ENCODE peak calls at places on chromosomes 1 and 21, in five cellular contexts. V is IMR-90, P is HCT116, I is aorta, R is Panc1. F is an unnamed sample. For H3K9me3 and H3K36me3, the result is how much of the 10 kb centered on the place peaks cover.

GRCh38 chr21:41142051-41142795 is 25.7 kb upstream of the BACE2 start:
- DNase-seq in V (peak), P (no peak), R (no peak), I (no peak), F (no peak)

GRCh38 chr1:46522184-46522968 is 29.1 kb downstream of the KNCN start:
- DNase-seq in I (peak), P (no peak), V (peak), R (no peak), F (peak)

GRCh38 chr1:113808450-113809195 is 3.7 kb downstream of the RSBN1 start:
- DNase-seq in I (no peak), V (no peak), P (no peak), R (no peak), F (no peak)

GRCh38 chr1:86998727-86999126 is 84.3 kb downstream of the HS2ST1 start:
- DNase-seq in V (no peak), R (no peak), P (no peak), I (no peak), F (no peak)

GRCh38 chr1:84078108-84078823 is 65.8 kb upstream of the PRKACB start:
- DNase-seq in R (no peak), I (peak), P (no peak), V (peak), F (no peak)

GRCh38 chr1:202376247-202376646 is 27.7 kb downstream of the PPP1R12B start:
- DNase-seq in R (no peak), V (peak), P (no peak), I (no peak), F (no peak)

GRCh38 chr1:223667484-223668182 is 2.1 kb upstream of the CAPN8 start:
- DNase-seq in R (no peak), V (no peak), P (no peak), I (no peak), F (peak)

GRCh38 chr1:16980473-16981268 is at the start of gene MFAP2:
- DNase-seq in V (no peak), R (no peak), I (no peak), P (no peak), F (no peak)

GRCh38 chr1:56153276-56153675 is 426.1 kb downstream of the PLPP3 start:
- DNase-seq in I (no peak), R (no peak), V (no peak), P (no peak), F (no peak)

GRCh38 chr21:25569084-25569483 is 38.2 kb downstream of the MRPL39 start:
- DNase-seq in R (no peak), I (no peak), P (no peak), V (peak), F (no peak)

GRCh38 chr1:161792740-161793139 is 26.6 kb downstream of the ATF6 start:
- DNase-seq in R (peak), P (peak), V (peak), I (no peak), F (peak)

GRCh38 chr1:116961599-116961998 is 40.0 kb upstream of the CD101 start:
- DNase-seq in I (no peak), R (no peak), P (no peak), V (no peak), F (no peak)

GRCh38 chr1:20458717-20459116 is 27.3 kb downstream of the CAMK2N1 start:
- DNase-seq in I (no peak), R (no peak), P (no peak), V (no peak), F (no peak)

GRCh38 chr1:9714257-9714718 is 62.8 kb downstream of the PIK3CD start:
- DNase-seq in R (no peak), I (no peak), P (no peak), V (no peak), F (no peak)

GRCh38 chr1:177780096-177780700 is 189.7 kb downstream of the SEC16B start:
- DNase-seq in P (peak), I (no peak), V (peak), R (peak), F (peak)

GRCh38 chr1:104797982-104798381 is 1048.3 kb downstream of the AMY1C start:
- DNase-seq in P (no peak), I (no peak), V (no peak), R (no peak), F (no peak)

GRCh38 chr1:43847290-43847689 is 86.3 kb upstream of the ARTN start:
- DNase-seq in R (no peak), I (no peak), V (no peak), P (no peak), F (no peak)

GRCh38 chr1:96096138-96097011 is 625.2 kb upstream of the PTBP2 start:
- DNase-seq in P (no peak), I (no peak), V (no peak), R (no peak), F (no peak)

GRCh38 chr1:110928904-110929303 is 34.8 kb downstream of the LRIF1 start:
- DNase-seq in I (no peak), V (no peak), P (no peak), R (no peak), F (no peak)

GRCh38 chr1:193009501-193009900 is 49.7 kb downstream of the UCHL5 start:
- DNase-seq in I (no peak), R (no peak), V (no peak), P (no peak), F (no peak)

GRCh38 chr1:116020668-116021272 is 44.5 kb downstream of the SLC22A15 start:
- DNase-seq in R (peak), P (peak), V (peak), I (no peak), F (peak)

GRCh38 chr1:18158731-18159130 is 51.1 kb downstream of the IGSF21 start:
- DNase-seq in V (no peak), R (no peak), I (peak), P (no peak), F (no peak)

GRCh38 chr1:197572169-197572568 is 203.1 kb downstream of the DENND1B start:
- DNase-seq in V (no peak), R (no peak), I (peak), P (no peak), F (no peak)

GRCh38 chr1:175145899-175146298 is 46.7 kb downstream of the KIAA0040 start:
- DNase-seq in P (no peak), I (no peak), R (no peak), V (no peak), F (no peak)

DNA sequence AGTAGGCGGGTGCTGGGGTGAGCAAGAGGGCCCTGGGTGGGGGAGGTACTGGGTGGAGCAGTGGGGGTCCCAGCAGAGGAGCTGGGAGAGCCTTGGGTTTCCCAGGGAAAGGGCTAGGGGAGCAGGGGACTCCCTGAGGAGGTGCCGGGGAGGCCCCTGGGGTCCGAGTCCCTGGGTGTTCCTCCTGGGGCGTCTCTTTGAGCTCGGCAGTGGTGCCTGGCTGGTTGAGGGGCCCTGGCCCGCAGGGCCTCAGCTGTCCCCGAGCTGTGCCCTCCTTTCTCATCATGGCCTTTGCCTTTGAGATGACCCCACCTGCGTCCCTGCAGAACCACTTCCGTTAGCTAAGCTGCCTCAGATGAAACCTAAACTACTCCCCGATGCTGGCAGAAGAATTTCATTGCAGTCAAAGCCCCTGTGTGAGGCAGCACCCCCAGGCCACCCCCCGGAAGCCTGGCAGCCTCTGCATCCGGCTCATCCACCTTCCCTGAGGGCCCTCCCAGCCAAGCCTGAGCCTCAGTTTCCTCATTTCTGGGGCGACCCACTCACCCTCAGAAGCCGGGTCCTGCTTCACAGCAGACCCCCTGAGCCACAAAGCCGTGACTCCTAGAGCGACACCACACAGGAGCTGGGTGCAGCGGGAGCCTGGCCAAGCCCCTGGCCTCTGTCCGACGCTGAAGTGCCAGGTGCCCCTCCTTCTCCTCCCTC is 43.5 kb upstream of the TRAPPC10 start:
- DNase-seq in I (no peak), R (no peak), V (no peak), P (no peak), F (no peak)
- H3K9me3 ChIP-seq in I (under half), R (under half), V (under half), P (under half), F (under half)

GRCh38 chr1:32813941-32814739 is 3.0 kb downstream of the YARS1 start:
- DNase-seq in I (no peak), P (peak), V (peak), R (no peak), F (peak)

GRCh38 chr1:32817815-32818786 is 648 bp downstream of the S100PBP start:
- DNase-seq in R (no peak), P (peak), V (peak), I (peak), F (peak)

GRCh38 chr1:32816676-32817158 is 441 bp downstream of the YARS1 start:
- DNase-seq in I (no peak), P (no peak), V (peak), R (no peak), F (no peak)

GRCh38 chr1:32817159-32817814 is at the start of the genes S100PBP and YARS1:
- DNase-seq in V (peak), R (peak), P (peak), I (peak), F (peak)

GRCh38 chr1:32818804-32819541 is 1.5 kb downstream of the S100PBP start:
- DNase-seq in I (no peak), P (no peak), R (no peak), V (no peak), F (no peak)
- H3K36me3 ChIP-seq in I (under half), P (under half), R (under half), V (under half), F (under half)

DNA sequence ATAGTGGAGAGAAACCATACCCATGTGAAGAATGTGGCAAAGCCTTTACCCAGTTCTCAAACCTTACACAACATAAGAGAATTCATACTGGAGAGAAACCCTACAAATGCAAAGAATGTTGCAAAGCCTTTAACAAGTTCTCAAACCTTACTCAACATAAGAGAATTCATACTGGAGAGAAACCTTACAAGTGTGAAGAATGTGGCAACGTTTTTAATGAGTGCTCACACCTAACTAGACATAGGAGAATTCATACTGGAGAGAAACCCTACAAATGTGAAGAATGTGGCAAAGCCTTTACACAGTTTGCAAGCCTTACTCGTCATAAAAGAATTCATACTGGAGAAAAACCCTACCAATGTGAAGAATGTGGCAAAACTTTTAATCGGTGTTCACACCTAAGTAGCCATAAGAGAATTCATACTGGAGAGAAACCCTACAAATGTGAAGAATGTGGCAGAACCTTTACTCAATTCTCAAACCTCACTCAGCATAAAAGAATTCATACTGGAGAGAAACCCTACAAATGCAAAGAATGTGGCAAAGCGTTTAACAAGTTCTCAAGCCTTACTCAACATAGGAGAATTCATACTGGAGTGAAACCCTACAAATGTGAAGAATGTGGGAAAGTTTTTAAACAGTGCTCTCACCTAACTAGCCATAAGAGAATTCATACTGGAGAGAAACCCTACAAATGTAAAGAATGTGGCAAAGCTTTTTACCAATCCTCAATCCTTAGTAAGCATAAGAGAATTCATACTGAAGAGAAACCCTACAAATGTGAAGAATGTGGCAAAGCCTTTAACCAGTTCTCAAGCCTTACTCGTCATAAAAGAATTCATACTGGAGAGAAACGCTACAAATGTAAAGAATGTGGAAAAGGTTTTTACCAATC is 80.0 kb downstream of the JMJD4 start:
- DNase-seq in P (no peak), V (no peak), I (no peak), R (no peak), F (peak)
- H3K9me3 ChIP-seq in P (under half), V (half or more), I (under half), R (half or more), F (under half)

DNA sequence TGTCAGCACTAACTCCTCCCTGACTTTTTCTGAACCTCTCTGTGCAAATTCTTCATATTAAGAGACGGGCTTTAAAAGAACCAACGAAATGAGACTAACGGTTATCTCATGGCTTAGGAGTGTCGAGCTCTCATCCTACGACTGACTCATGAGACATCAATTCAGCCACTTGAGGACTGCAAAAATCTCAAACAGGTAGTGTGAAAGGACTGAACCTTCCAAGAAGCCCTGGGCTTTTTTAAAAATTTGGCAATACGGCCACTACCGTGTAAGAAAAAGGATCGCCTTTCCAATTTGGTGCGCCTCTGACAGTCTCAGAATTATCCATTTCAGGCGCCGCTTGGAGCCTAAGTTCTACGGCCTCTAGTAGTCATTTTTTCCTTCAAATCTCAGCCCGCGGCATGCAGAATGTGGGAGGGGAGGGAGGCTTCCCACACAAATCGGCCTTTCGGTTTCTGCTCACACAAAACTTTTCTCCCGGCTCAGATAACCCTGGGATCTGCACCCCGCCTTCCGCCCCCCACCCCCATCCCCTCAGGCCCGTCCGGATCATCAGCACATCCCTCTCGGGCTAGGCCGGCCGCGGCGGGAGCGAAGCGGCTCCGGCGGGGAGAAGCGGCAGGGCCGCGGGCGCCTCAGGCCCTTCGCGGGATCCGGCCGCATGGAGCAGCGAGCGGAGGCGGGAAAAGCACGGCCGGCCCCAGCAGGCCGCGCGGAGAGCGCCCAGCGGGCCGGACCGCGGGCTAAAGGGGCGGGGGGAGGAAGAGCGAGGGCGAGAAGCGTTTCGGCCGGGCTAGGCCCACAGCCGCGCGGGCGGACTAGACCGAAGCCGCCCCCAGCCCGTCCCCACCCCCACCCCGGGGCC is 606 bp downstream of the HNRNPR start:
- DNase-seq in V (peak), R (peak), I (no peak), P (no peak), F (peak)
- H3K36me3 ChIP-seq in V (under half), R (under half), I (under half), P (under half), F (under half)